ENCODE peak calls at places on chromosome 11, in ten cellular contexts. C is thoracic aorta, A is ovary, F is transverse colon, X is testis, M is pancreas, N is PC-3, I is BJ, V is tibial nerve, Y is Peyer's patch. R is an unnamed sample. For H3K36me3, the result is how much of the 10 kb centered on the place peaks cover.

GRCh38 chr11:61132646-61133045 is 28.6 kb downstream of the VPS37C start:
- DNase-seq in Y (peak), V (no peak), M (no peak), N (no peak), I (no peak), C (no peak), F (no peak), A (no peak), X (no peak), R (no peak)

GRCh38 chr11:67615455-67616430 is 9.0 kb downstream of the NDUFV1 start:
- DNase-seq in N (peak), V (no peak), Y (peak), X (no peak), C (no peak), I (no peak), A (no peak), F (peak), M (peak), R (peak)

GRCh38 chr11:690738-691633 is 4.0 kb downstream of the DEAF1 start:
- DNase-seq in I (no peak), N (no peak), C (no peak), V (no peak), F (peak), M (no peak), A (no peak), X (peak), Y (no peak), R (no peak)

GRCh38 chr11:122101625-122102291 is 14.3 kb downstream of the BLID start:
- DNase-seq in V (peak), C (peak), Y (no peak), N (no peak), F (peak), I (peak), X (peak), M (peak), A (peak), R (peak)

GRCh38 chr11:96185220-96185768 is 157.7 kb downstream of the MAML2 start:
- DNase-seq in Y (no peak), X (no peak), V (no peak), M (no peak), A (no peak), I (no peak), F (no peak), C (no peak), N (no peak), R (no peak)

GRCh38 chr11:100687630-100688395 is 725 bp downstream of the ARHGAP42 start:
- DNase-seq in F (peak), C (no peak), Y (peak), I (peak), A (peak), N (peak), X (peak), M (peak), V (peak), R (peak)

GRCh38 chr11:114250993-114251796 is 45.0 kb upstream of the NNMT start:
- DNase-seq in N (no peak), I (no peak), C (no peak), F (no peak), V (peak), X (peak), M (no peak), Y (no peak), A (peak), R (peak)

GRCh38 chr11:94128171-94128745 is 383 bp upstream of the PANX1 start:
- DNase-seq in V (no peak), M (no peak), X (no peak), I (no peak), A (no peak), C (no peak), N (no peak), Y (no peak), F (peak), R (no peak)

GRCh38 chr11:57475191-57475590 is 14.9 kb downstream of the RTN4RL2 start:
- DNase-seq in C (no peak), V (no peak), M (no peak), F (no peak), X (no peak), N (peak), I (no peak), Y (no peak), A (no peak), R (no peak)

GRCh38 chr11:134038897-134039470 is 29.9 kb upstream of the JAM3 start:
- DNase-seq in M (no peak), F (no peak), N (no peak), C (no peak), V (no peak), A (no peak), Y (no peak), X (peak), I (no peak), R (no peak)

GRCh38 chr11:72333657-72334056 is 89.7 kb upstream of the PHOX2A start:
- DNase-seq in M (no peak), V (no peak), Y (no peak), N (no peak), A (no peak), F (no peak), C (no peak), I (no peak), X (no peak), R (peak)

GRCh38 chr11:1660025-1660867 is 30.7 kb downstream of the KRTAP5-5 start:
- DNase-seq in X (peak), N (no peak), C (no peak), A (no peak), F (no peak), I (no peak), V (no peak), Y (no peak), M (no peak), R (no peak)

GRCh38 chr11:117837791-117838190 is 13.2 kb upstream of the FXYD2 start:
- DNase-seq in Y (no peak), N (no peak), X (peak), I (no peak), V (no peak), C (no peak), A (no peak), M (peak), F (peak), R (no peak)

GRCh38 chr11:76151561-76152085 is 54.7 kb downstream of the WNT11 start:
- DNase-seq in I (no peak), N (no peak), M (no peak), A (no peak), C (no peak), X (no peak), Y (peak), V (no peak), F (peak), R (no peak)

GRCh38 chr11:34155759-34156062 is 50.3 kb downstream of the NAT10 start:
- DNase-seq in I (no peak), N (no peak), V (no peak), Y (no peak), F (no peak), X (no peak), M (no peak), C (no peak), A (no peak), R (no peak)
- H3K36me3 ChIP-seq in I (under half), N (under half), V (under half), Y (under half), F (under half), X (under half), M (under half), C (under half), A (under half), R (under half)

GRCh38 chr11:3043315-3043871 is 13.8 kb downstream of the CARS1 start:
- DNase-seq in N (no peak), M (no peak), F (peak), Y (peak), I (no peak), A (peak), V (peak), X (no peak), C (peak), R (no peak)
- H3K36me3 ChIP-seq in N (under half), M (under half), F (under half), Y (under half), I (under half), A (under half), V (under half), X (under half), C (under half), R (under half)

GRCh38 chr11:68911731-68912130 is 8.0 kb downstream of the IGHMBP2 start:
- DNase-seq in N (no peak), V (no peak), I (no peak), M (no peak), X (no peak), Y (no peak), A (no peak), F (no peak), C (no peak), R (no peak)
- H3K36me3 ChIP-seq in N (under half), V (under half), I (under half), M (under half), X (under half), Y (under half), A (under half), F (half or more), C (half or more), R (under half)

GRCh38 chr11:19164230-19164855 is 37.4 kb downstream of the CSRP3 start:
- DNase-seq in V (no peak), F (no peak), A (no peak), X (no peak), Y (no peak), N (no peak), I (no peak), M (no peak), C (no peak), R (no peak)
- H3K36me3 ChIP-seq in V (under half), F (under half), A (under half), X (under half), Y (under half), N (under half), I (under half), M (under half), C (under half), R (under half)

DNA sequence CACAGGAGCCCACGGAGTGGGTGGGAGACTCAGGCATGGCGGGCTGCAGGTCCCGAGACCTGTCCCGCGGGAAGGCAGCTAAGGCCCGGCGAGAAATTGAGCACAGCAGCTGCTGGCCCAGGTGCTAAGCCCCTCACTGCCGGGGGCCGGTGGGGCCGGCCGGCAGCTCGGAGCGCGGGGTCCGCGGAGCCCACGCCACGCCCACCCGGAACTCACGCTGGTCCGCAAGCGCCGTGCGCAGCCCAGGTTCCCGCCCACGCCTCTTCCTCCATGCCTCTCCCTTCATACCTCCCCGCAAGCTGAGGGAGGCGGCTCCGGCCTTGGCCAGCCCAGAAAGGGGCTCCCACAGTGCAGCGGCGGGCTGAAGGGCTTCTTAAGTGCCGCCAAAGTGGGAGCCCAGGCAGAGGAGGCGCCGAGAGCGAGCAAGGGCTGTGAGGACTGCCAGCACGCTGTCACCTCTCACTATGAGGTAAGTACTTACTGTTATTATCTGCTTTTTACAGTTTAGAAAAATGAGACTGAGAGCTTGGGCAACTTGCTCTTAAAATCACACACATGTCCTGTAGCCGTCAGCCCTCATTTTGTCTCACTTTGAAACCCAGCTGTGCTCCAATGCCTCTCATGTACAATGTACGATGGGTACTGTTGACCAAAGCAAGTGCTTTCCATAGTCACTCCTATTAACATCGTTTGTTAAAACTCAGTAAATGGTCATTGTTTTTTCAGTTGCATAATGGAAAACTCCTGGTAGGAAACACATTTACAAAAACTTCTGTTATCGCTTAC is 12.2 kb upstream of the OR10D3 start:
- DNase-seq in V (no peak), Y (no peak), N (peak), A (no peak), C (no peak), X (peak), I (no peak), M (no peak), F (no peak), R (no peak)
- H3K36me3 ChIP-seq in V (under half), Y (under half), N (under half), A (under half), C (under half), X (under half), I (under half), M (under half), F (under half), R (under half)

GRCh38 chr11:9158898-9159391 is 67.5 kb upstream of the SCUBE2 start:
- DNase-seq in A (no peak), Y (no peak), C (no peak), M (no peak), V (no peak), N (peak), X (no peak), I (no peak), F (no peak), R (no peak)
- H3K36me3 ChIP-seq in A (under half), Y (under half), C (under half), M (under half), V (under half), N (under half), X (under half), I (under half), F (under half), R (under half)

DNA sequence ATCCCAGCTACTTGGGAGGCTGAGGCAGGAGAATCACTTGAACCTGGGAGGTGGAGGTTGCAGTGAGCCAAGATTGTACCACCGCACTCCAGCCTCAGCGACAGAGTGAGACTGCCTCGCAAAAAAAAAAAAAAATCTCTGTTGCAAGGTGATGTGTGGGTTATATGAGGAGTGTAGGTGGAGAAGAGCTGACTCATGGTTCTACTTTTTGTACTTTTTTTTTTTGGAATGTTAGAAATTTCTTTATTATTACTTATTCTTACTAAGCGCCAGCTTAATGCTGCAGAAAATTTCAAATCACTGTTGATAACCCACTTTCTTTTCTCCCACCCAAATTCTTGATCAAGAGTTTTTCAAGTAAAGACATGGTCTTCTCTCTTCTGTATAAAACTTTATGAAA is 29.6 kb upstream of the DNAJB13 start:
- DNase-seq in A (no peak), V (no peak), Y (no peak), C (no peak), X (no peak), F (no peak), I (no peak), M (no peak), N (no peak), R (no peak)
- H3K36me3 ChIP-seq in A (under half), V (under half), Y (under half), C (under half), X (under half), F (half or more), I (under half), M (under half), N (under half), R (under half)

R was measured in mesendoderm.